ENCODE peak calls at places on chromosome 4, in four cellular contexts. One of them, this sample, is unnamed.

GRCh38 chr4:74544655-74545361 is 99.9 kb downstream of the AREG start:
- DNase-seq in choroid plexus epithelial cell: no peak
- DNase-seq in HFF-Myc: no peak
- DNase-seq in Peyer's patch: no peak
- DNase-seq in this sample: no peak

GRCh38 chr4:83093060-83093640 is 21.4 kb downstream of the PLAC8 start:
- DNase-seq in choroid plexus epithelial cell: no peak
- DNase-seq in HFF-Myc: no peak
- DNase-seq in Peyer's patch: no peak
- DNase-seq in this sample: no peak

GRCh38 chr4:38128478-38129451 is 168.6 kb downstream of the PTTG2 start:
- DNase-seq in choroid plexus epithelial cell: peak; percentile 66
- DNase-seq in HFF-Myc: no peak
- DNase-seq in Peyer's patch: peak; percentile 22
- DNase-seq in this sample: peak; percentile 85

GRCh38 chr4:156933633-156934258 is 37.9 kb downstream of the PDGFC start:
- DNase-seq in choroid plexus epithelial cell: peak; percentile 70
- DNase-seq in HFF-Myc: no peak
- DNase-seq in Peyer's patch: no peak
- DNase-seq in this sample: no peak

GRCh38 chr4:3866813-3867129 is 100.6 kb downstream of the ADRA2C start:
- DNase-seq in choroid plexus epithelial cell: no peak
- DNase-seq in HFF-Myc: no peak
- DNase-seq in Peyer's patch: no peak
- DNase-seq in this sample: no peak

GRCh38 chr4:153467154-153467896 is 1.2 kb downstream of the TMEM131L start:
- DNase-seq in choroid plexus epithelial cell: no peak
- DNase-seq in HFF-Myc: no peak
- DNase-seq in Peyer's patch: peak; percentile 93
- DNase-seq in this sample: peak; percentile 88

GRCh38 chr4:113539408-113539807 is 222.1 kb downstream of the CAMK2D start:
- DNase-seq in choroid plexus epithelial cell: peak; percentile 64
- DNase-seq in HFF-Myc: no peak
- DNase-seq in Peyer's patch: no peak
- DNase-seq in this sample: no peak

GRCh38 chr4:102828497-102828808 is 1.1 kb upstream of the UBE2D3 start:
- DNase-seq in choroid plexus epithelial cell: no peak
- DNase-seq in HFF-Myc: no peak
- DNase-seq in Peyer's patch: no peak
- DNase-seq in this sample: no peak

GRCh38 chr4:139025841-139026240 is 10.3 kb downstream of the NOCT start:
- DNase-seq in choroid plexus epithelial cell: no peak
- DNase-seq in HFF-Myc: no peak
- DNase-seq in Peyer's patch: no peak
- DNase-seq in this sample: no peak

GRCh38 chr4:6109842-6110560 is 90.3 kb downstream of the JAKMIP1 start:
- DNase-seq in choroid plexus epithelial cell: no peak
- DNase-seq in HFF-Myc: no peak
- DNase-seq in Peyer's patch: no peak
- DNase-seq in this sample: no peak

GRCh38 chr4:1312821-1313640 is 23.3 kb downstream of the MAEA start:
- DNase-seq in choroid plexus epithelial cell: no peak
- DNase-seq in HFF-Myc: no peak
- DNase-seq in Peyer's patch: no peak
- DNase-seq in this sample: no peak

GRCh38 chr4:83440899-83441298 is 14.7 kb downstream of the HELQ start:
- DNase-seq in choroid plexus epithelial cell: no peak
- DNase-seq in HFF-Myc: no peak
- DNase-seq in Peyer's patch: no peak
- DNase-seq in this sample: no peak

GRCh38 chr4:74168841-74169240 is 10.9 kb downstream of the MTHFD2L start:
- DNase-seq in choroid plexus epithelial cell: no peak
- DNase-seq in HFF-Myc: no peak
- DNase-seq in Peyer's patch: no peak
- DNase-seq in this sample: no peak

GRCh38 chr4:6935961-6936360 is 26.3 kb downstream of the TBC1D14 start:
- DNase-seq in choroid plexus epithelial cell: no peak
- DNase-seq in HFF-Myc: no peak
- DNase-seq in Peyer's patch: no peak
- DNase-seq in this sample: no peak

GRCh38 chr4:110344165-110344564 is 131.8 kb upstream of the ENPEP start:
- DNase-seq in choroid plexus epithelial cell: peak; percentile 68
- DNase-seq in HFF-Myc: no peak
- DNase-seq in Peyer's patch: no peak
- DNase-seq in this sample: no peak

GRCh38 chr4:7737752-7738457 is 201.8 kb downstream of the AFAP1 start:
- DNase-seq in choroid plexus epithelial cell: no peak
- DNase-seq in HFF-Myc: no peak
- DNase-seq in Peyer's patch: no peak
- DNase-seq in this sample: no peak

GRCh38 chr4:74531952-74532794 is 87.2 kb downstream of the AREG start:
- DNase-seq in choroid plexus epithelial cell: peak; percentile 98
- DNase-seq in HFF-Myc: no peak
- DNase-seq in Peyer's patch: no peak
- DNase-seq in this sample: peak; percentile 15

GRCh38 chr4:1406416-1406945 is at the start of gene NKX1-1:
- DNase-seq in choroid plexus epithelial cell: no peak
- DNase-seq in HFF-Myc: no peak
- DNase-seq in Peyer's patch: no peak
- DNase-seq in this sample: no peak

GRCh38 chr4:152920768-152921167 is 15.4 kb upstream of the FHDC1 start:
- DNase-seq in choroid plexus epithelial cell: no peak
- DNase-seq in HFF-Myc: no peak
- DNase-seq in Peyer's patch: no peak
- DNase-seq in this sample: no peak

GRCh38 chr4:39181520-39181904 is 817 bp upstream of the WDR19 start:
- DNase-seq in choroid plexus epithelial cell: no peak
- DNase-seq in HFF-Myc: no peak
- DNase-seq in Peyer's patch: no peak
- DNase-seq in this sample: no peak

GRCh38 chr4:176320340-176320975 is 692 bp downstream of the SPCS3 start:
- DNase-seq in choroid plexus epithelial cell: peak; percentile 89
- DNase-seq in HFF-Myc: peak; percentile 51
- DNase-seq in Peyer's patch: peak; percentile 89
- DNase-seq in this sample: peak; percentile 77

GRCh38 chr4:82921795-82922194 is 21.3 kb downstream of the THAP9 start:
- DNase-seq in choroid plexus epithelial cell: no peak
- DNase-seq in HFF-Myc: no peak
- DNase-seq in Peyer's patch: no peak
- DNase-seq in this sample: no peak

GRCh38 chr4:122500852-122501501 is 44.5 kb upstream of the IL2 start:
- DNase-seq in choroid plexus epithelial cell: peak; percentile 65
- DNase-seq in HFF-Myc: no peak
- DNase-seq in Peyer's patch: no peak
- DNase-seq in this sample: no peak

GRCh38 chr4:13706130-13706529 is 78.6 kb upstream of the BOD1L1 start:
- DNase-seq in choroid plexus epithelial cell: no peak
- DNase-seq in HFF-Myc: no peak
- DNase-seq in Peyer's patch: no peak
- DNase-seq in this sample: no peak

GRCh38 chr4:51859476-51860032 is 16.6 kb downstream of the DCUN1D4 start:
- DNase-seq in choroid plexus epithelial cell: no peak
- DNase-seq in HFF-Myc: no peak
- DNase-seq in Peyer's patch: no peak
- DNase-seq in this sample: no peak

GRCh38 chr4:182918791-182919302 is 1.7 kb upstream of the DCTD start:
- DNase-seq in choroid plexus epithelial cell: peak; percentile 54
- DNase-seq in HFF-Myc: no peak
- DNase-seq in Peyer's patch: peak; percentile 27
- DNase-seq in this sample: peak; percentile 25

GRCh38 chr4:37928896-37929537 is 31.2 kb upstream of the PTTG2 start:
- DNase-seq in choroid plexus epithelial cell: no peak
- DNase-seq in HFF-Myc: no peak
- DNase-seq in Peyer's patch: no peak
- DNase-seq in this sample: no peak

GRCh38 chr4:55794053-55794452 is 25.5 kb upstream of the EXOC1L start:
- DNase-seq in choroid plexus epithelial cell: no peak
- DNase-seq in HFF-Myc: no peak
- DNase-seq in Peyer's patch: no peak
- DNase-seq in this sample: no peak

GRCh38 chr4:141768954-141769353 is 132.6 kb downstream of the IL15 start:
- DNase-seq in choroid plexus epithelial cell: peak; percentile 45
- DNase-seq in HFF-Myc: peak; percentile 65
- DNase-seq in Peyer's patch: no peak
- DNase-seq in this sample: no peak

GRCh38 chr4:120977435-120977997 is 55.0 kb upstream of the PRDM5 start:
- DNase-seq in choroid plexus epithelial cell: peak; percentile 86
- DNase-seq in HFF-Myc: peak; percentile 22
- DNase-seq in Peyer's patch: no peak
- DNase-seq in this sample: peak; percentile 18

GRCh38 chr4:154529737-154530136 is 20.5 kb downstream of the PLRG1 start:
- DNase-seq in choroid plexus epithelial cell: peak; percentile 13
- DNase-seq in HFF-Myc: no peak
- DNase-seq in Peyer's patch: no peak
- DNase-seq in this sample: no peak

GRCh38 chr4:11471613-11472012 is 42.9 kb upstream of the HS3ST1 start:
- DNase-seq in choroid plexus epithelial cell: peak; percentile 14
- DNase-seq in HFF-Myc: no peak
- DNase-seq in Peyer's patch: peak; percentile 80
- DNase-seq in this sample: peak; percentile 67

GRCh38 chr4:68372588-68372987 is 22.7 kb upstream of the YTHDC1 start:
- DNase-seq in choroid plexus epithelial cell: peak; percentile 8
- DNase-seq in HFF-Myc: no peak
- DNase-seq in Peyer's patch: no peak
- DNase-seq in this sample: no peak

GRCh38 chr4:48490680-48491513 is 845 bp downstream of the ZAR1 start:
- DNase-seq in choroid plexus epithelial cell: no peak
- DNase-seq in HFF-Myc: no peak
- DNase-seq in Peyer's patch: no peak
- DNase-seq in this sample: no peak

GRCh38 chr4:48490012-48490679 is at the start of gene ZAR1:
- DNase-seq in choroid plexus epithelial cell: no peak
- DNase-seq in HFF-Myc: no peak
- DNase-seq in Peyer's patch: no peak
- DNase-seq in this sample: no peak

GRCh38 chr4:48489683-48490011 is 405 bp upstream of the ZAR1 start:
- DNase-seq in choroid plexus epithelial cell: no peak
- DNase-seq in HFF-Myc: no peak
- DNase-seq in Peyer's patch: no peak
- DNase-seq in this sample: no peak

GRCh38 chr4:48493485-48494100 is 3.5 kb downstream of the ZAR1 start:
- DNase-seq in choroid plexus epithelial cell: no peak
- DNase-seq in HFF-Myc: no peak
- DNase-seq in Peyer's patch: no peak
- DNase-seq in this sample: no peak

DNA sequence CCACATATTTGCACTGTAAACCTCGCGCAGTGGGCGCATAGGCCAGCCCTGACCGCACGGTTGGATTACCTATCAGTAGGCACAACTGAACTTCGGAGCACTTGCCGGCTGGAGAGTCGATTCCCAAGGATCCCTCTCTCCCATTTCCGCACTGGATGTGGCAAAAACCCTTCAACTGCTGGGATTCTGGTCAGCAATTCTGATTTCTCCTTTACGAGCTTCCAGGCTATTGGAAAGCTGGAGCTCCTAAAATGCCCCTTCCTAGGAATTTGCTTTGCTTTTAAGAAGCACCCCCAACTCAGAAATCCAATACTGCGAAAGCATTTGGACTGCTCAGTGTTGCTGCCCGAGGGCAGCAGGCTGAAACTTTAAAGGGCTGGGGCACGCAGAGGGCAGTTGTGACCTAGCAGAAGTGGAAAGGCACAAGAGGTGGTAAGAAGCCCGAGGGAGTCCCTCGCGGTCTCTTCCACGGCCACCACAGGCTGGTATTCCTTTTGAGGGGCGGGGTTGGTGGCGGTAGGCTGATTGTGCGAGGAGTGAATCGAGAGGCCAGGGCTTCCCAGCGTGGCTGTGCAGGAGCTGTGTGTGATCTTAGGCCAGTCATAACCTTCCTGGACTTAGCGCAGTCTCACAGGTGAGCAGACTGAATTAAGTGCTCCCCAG is 1.6 kb downstream of the ZAR1 start:
- DNase-seq in choroid plexus epithelial cell: no peak
- DNase-seq in HFF-Myc: no peak
- DNase-seq in Peyer's patch: no peak
- DNase-seq in this sample: no peak
- H3K4me3 ChIP-seq in choroid plexus epithelial cell: no peak overlapping the region
- H3K4me3 ChIP-seq in HFF-Myc: no peak overlapping the region
- H3K4me3 ChIP-seq in Peyer's patch: no peak overlapping the region
- H3K4me3 ChIP-seq in this sample: no peak overlapping the region

GRCh38 chr4:87445964-87446363 is 23.6 kb downstream of the NUDT9 start:
- DNase-seq in choroid plexus epithelial cell: no peak
- DNase-seq in HFF-Myc: no peak
- DNase-seq in Peyer's patch: no peak
- DNase-seq in this sample: no peak

GRCh38 chr4:87451537-87451936 is 29.2 kb downstream of the NUDT9 start:
- DNase-seq in choroid plexus epithelial cell: no peak
- DNase-seq in HFF-Myc: no peak
- DNase-seq in Peyer's patch: no peak
- DNase-seq in this sample: no peak
- TF ChIP-seq CTCF in choroid plexus epithelial cell: peak; percentile 33
- TF ChIP-seq CTCF in HFF-Myc: peak; percentile 9
- TF ChIP-seq CTCF in Peyer's patch: no peak
- TF ChIP-seq CTCF in this sample: peak; percentile 23

GRCh38 chr4:47855350-47855749 is 17.5 kb upstream of the CORIN start:
- DNase-seq in choroid plexus epithelial cell: no peak
- DNase-seq in HFF-Myc: peak; percentile 89
- DNase-seq in Peyer's patch: no peak
- DNase-seq in this sample: no peak

GRCh38 chr4:47852121-47852520 is 14.3 kb upstream of the CORIN start:
- DNase-seq in choroid plexus epithelial cell: peak; percentile 97
- DNase-seq in HFF-Myc: peak; percentile 65
- DNase-seq in Peyer's patch: no peak
- DNase-seq in this sample: no peak

GRCh38 chr4:47849466-47849865 is 11.6 kb upstream of the CORIN start:
- DNase-seq in choroid plexus epithelial cell: no peak
- DNase-seq in HFF-Myc: no peak
- DNase-seq in Peyer's patch: no peak
- DNase-seq in this sample: no peak
- H3K4me3 ChIP-seq in choroid plexus epithelial cell: no peak overlapping the region
- H3K4me3 ChIP-seq in HFF-Myc: no peak overlapping the region
- H3K4me3 ChIP-seq in Peyer's patch: no peak overlapping the region
- H3K4me3 ChIP-seq in this sample: no peak overlapping the region

GRCh38 chr4:25180524-25181131 is 20.4 kb upstream of the SEPSECS start:
- DNase-seq in choroid plexus epithelial cell: peak; percentile 75
- DNase-seq in HFF-Myc: no peak
- DNase-seq in Peyer's patch: peak; percentile 39
- DNase-seq in this sample: peak; percentile 38
- TF ChIP-seq CTCF in choroid plexus epithelial cell: peak; percentile 82
- TF ChIP-seq CTCF in HFF-Myc: peak; percentile 68
- TF ChIP-seq CTCF in Peyer's patch: peak; percentile 12
- TF ChIP-seq CTCF in this sample: peak; percentile 71

This sample was measured in GM12864.